ENCODE peak calls at places on chromosome 7, in six cellular contexts. J is A549, Y is GM13976, Q is left ventricle myocardium inferior, A is neural crest cell, D is RWPE1. U is an unnamed sample.

GRCh38 chr7:105685099-105685609 is 103.9 kb upstream of the EFCAB10 start:
- DNase-seq in J (no peak), Y (no peak), Q (no peak), A (no peak), D (no peak), U (no peak)

GRCh38 chr7:121366852-121367431 is 29.2 kb downstream of the FAM3C start:
- DNase-seq in J (peak), Y (peak), Q (no peak), A (peak), D (peak), U (peak)

GRCh38 chr7:125670926-125671572 is 741.4 kb upstream of the POT1 start:
- DNase-seq in J (no peak), Y (no peak), Q (no peak), A (no peak), D (peak), U (no peak)

GRCh38 chr7:30177186-30177585 is 42.4 kb downstream of the MTURN start:
- DNase-seq in J (no peak), Y (no peak), Q (no peak), A (no peak), D (no peak), U (no peak)

GRCh38 chr7:123798527-123799188 is 46.3 kb upstream of the HYAL4 start:
- DNase-seq in J (no peak), Y (no peak), Q (no peak), A (no peak), D (peak), U (peak)

GRCh38 chr7:137656227-137656849 is 190.4 kb downstream of the DGKI start:
- DNase-seq in J (peak), Y (peak), Q (peak), A (peak), D (peak), U (peak)

GRCh38 chr7:990352-991005 is 7.5 kb downstream of the CYP2W1 start:
- DNase-seq in J (no peak), Y (no peak), Q (no peak), A (no peak), D (no peak), U (no peak)

GRCh38 chr7:156099085-156099484 is 286.8 kb upstream of the SHH start:
- DNase-seq in J (no peak), Y (no peak), Q (no peak), A (no peak), D (no peak), U (no peak)

GRCh38 chr7:128398016-128398840 is 11.6 kb downstream of the IMPDH1 start:
- DNase-seq in J (peak), Y (peak), Q (peak), A (peak), D (no peak), U (peak)

GRCh38 chr7:30750574-30751256 is 1.2 kb upstream of the INMT start:
- DNase-seq in J (no peak), Y (no peak), Q (peak), A (no peak), D (no peak), U (no peak)

GRCh38 chr7:141097430-141097829 is 23.6 kb downstream of the TMEM178B start:
- DNase-seq in J (no peak), Y (peak), Q (no peak), A (peak), D (no peak), U (no peak)

GRCh38 chr7:21192662-21193061 is 235.2 kb upstream of the SP4 start:
- DNase-seq in J (no peak), Y (no peak), Q (no peak), A (no peak), D (no peak), U (no peak)

GRCh38 chr7:130095812-130096211 is 25.5 kb downstream of the KLHDC10 start:
- DNase-seq in J (no peak), Y (no peak), Q (no peak), A (no peak), D (no peak), U (no peak)

GRCh38 chr7:146131701-146132100 is 15.1 kb downstream of the CNTNAP2 start:
- DNase-seq in J (no peak), Y (no peak), Q (no peak), A (no peak), D (no peak), U (no peak)
- TF ChIP-seq CTCF in J (no peak), Y (no peak), Q (no peak), A (no peak), D (no peak), U (no peak)

DNA sequence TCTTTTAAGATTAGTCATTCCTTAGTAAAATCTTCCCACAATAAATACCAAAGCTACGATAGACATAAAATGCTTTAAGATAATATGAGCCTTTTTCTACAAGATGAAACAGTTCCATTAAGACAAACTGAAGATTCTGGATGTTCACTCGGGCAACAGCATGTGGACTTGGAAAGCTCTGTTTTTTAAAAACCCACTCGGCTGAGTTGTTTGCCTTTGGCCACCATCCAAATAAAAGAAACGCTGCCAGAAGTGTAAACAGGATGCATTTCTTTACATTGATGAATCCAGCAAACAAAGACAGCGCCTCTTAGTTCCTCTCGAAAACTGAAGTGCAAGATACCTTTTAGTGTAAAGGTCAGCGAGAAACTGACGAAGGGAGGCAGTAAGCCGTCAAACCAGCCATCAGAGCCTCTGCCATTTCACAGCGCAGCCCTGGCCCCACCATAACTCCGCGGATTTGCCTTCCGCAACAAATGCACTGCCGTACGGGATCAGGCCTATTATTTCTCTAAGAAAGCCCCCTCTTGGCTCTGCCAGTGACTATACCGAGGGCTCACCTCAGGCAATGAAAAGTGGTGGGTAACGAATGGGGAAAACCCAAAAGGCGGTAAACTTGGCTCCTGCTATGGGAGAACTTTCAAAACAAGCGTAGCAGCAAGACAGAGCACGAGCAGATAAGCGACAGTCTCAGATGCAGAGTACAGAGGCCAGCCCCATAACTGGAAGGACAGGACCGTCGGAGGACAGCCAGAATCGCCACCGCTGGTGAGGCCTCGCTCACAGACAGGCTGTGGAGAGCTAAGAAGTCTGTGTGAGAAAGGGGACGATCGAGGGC is 41.4 kb downstream of the GNA12 start:
- DNase-seq in J (peak), Y (no peak), Q (peak), A (no peak), D (peak), U (no peak)
- TF ChIP-seq CTCF in J (no peak), Y (no peak), Q (no peak), A (no peak), D (no peak), U (no peak)

GRCh38 chr7:24304494-24305095 is 20.6 kb downstream of the NPY start:
- DNase-seq in J (no peak), Y (no peak), Q (no peak), A (no peak), D (no peak), U (no peak)

GRCh38 chr7:24301703-24302102 is 17.7 kb downstream of the NPY start:
- DNase-seq in J (no peak), Y (no peak), Q (no peak), A (no peak), D (no peak), U (no peak)

GRCh38 chr7:24299192-24299591 is 15.2 kb downstream of the NPY start:
- DNase-seq in J (no peak), Y (no peak), Q (no peak), A (no peak), D (no peak), U (no peak)
- TF ChIP-seq CTCF in J (no peak), Y (no peak), Q (no peak), A (no peak), D (no peak), U (no peak)

GRCh38 chr7:42736931-42737330 is 174.9 kb downstream of the C7orf25 start:
- DNase-seq in J (peak), Y (no peak), Q (no peak), A (no peak), D (peak), U (no peak)
- TF ChIP-seq CTCF in J (no peak), Y (no peak), Q (no peak), A (peak), D (no peak), U (no peak)

DNA sequence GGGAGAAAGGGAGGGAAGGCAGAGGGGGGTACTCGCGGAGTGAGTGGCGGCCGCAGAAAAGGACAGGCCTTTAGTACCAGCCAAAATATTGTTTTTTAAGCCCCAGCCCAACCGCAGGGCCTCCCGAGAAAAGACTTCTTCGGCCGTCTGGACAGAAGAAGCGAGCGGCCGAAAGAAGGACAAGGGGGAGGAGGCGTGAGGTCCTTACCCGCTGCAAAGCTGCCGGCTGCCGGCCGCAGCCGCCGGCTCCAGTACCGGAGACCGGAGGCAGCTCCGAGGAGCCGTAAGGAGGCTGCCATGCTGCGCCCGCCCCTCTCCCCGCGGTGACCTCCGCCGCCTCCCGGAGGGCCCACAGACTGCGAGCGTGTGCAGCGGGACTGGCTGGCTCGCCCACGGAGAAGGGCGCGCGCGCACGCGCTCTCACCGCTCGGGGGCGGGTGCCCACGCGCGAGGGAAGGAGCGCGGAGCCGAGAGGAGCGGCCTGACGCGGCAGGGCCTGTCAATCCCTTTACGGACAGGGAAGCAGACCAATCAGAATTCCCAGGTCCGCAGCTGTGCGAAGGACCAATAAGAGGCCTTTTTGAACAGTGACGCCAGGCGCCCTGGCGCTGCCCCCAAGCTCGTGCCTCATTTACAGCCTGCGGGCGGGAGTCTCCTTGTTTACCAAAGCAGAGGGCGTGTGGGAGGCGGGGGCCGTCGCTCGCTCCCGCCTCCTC is at the start of gene HIBADH:
- DNase-seq in J (peak), Y (peak), Q (peak), A (peak), D (peak), U (peak)
- TF ChIP-seq CTCF in J (no peak), Y (no peak), Q (peak), A (no peak), D (no peak), U (no peak)

U was measured in Calu3.